ENCODE peak calls at places on chromosomes 13 and 19, in five cellular contexts. X is stimulated activated CD8-positive, alpha-beta memory T cell treated with anti-CD3 and anti-CD28 coated beads, Interleukin-15, amount 100 ng/mL, for 24 hours; N is cardiac fibroblast; L is HCEC 1CT; P is body of pancreas. U is an unnamed sample.

GRCh38 chr19:46225558-46226004 is 4.0 kb upstream of the IGFL1 start:
- DNase-seq in P (no peak), N (peak), L (no peak), X (no peak), U (no peak)

GRCh38 chr13:27621116-27621365 is 651 bp upstream of the POLR1D start:
- DNase-seq in L (peak), X (peak), N (no peak), P (no peak), U (no peak)

GRCh38 chr19:2081873-2082810 is 14.0 kb downstream of the MOB3A start:
- DNase-seq in X (no peak), P (no peak), N (no peak), L (no peak), U (no peak)

GRCh38 chr19:35995655-35995993 is 636 bp downstream of the SDHAF1 start:
- DNase-seq in X (no peak), N (peak), P (peak), L (peak), U (no peak)

GRCh38 chr13:41356788-41357187 is 45.7 kb downstream of the NAA16 start:
- DNase-seq in X (no peak), N (no peak), P (no peak), L (no peak), U (no peak)

GRCh38 chr13:102597029-102598015 is 536 bp downstream of the TPP2 start:
- DNase-seq in N (peak), X (no peak), L (peak), P (no peak), U (no peak)

GRCh38 chr13:56900549-56901279 is 240.0 kb upstream of the PRR20A start:
- DNase-seq in L (no peak), N (no peak), P (no peak), X (no peak), U (no peak)

GRCh38 chr19:53558404-53558803 is 20.5 kb downstream of the ZNF331 start:
- DNase-seq in N (no peak), L (no peak), X (no peak), P (no peak), U (no peak)

GRCh38 chr13:79385694-79386093 is 20.4 kb downstream of the RBM26 start:
- DNase-seq in N (no peak), L (peak), P (no peak), X (no peak), U (no peak)

GRCh38 chr13:40187324-40187795 is 479.1 kb downstream of the FOXO1 start:
- DNase-seq in P (no peak), N (no peak), L (no peak), X (no peak), U (no peak)

GRCh38 chr19:4233282-4233853 is 4.0 kb downstream of the EBI3 start:
- DNase-seq in N (peak), X (peak), P (peak), L (no peak), U (no peak)

GRCh38 chr13:37306778-37307544 is 201.5 kb upstream of the CSNK1A1L start:
- DNase-seq in N (peak), P (no peak), L (peak), X (no peak), U (no peak)

GRCh38 chr19:50314724-50315700 is 14.2 kb downstream of the KCNC3 start:
- DNase-seq in L (no peak), N (no peak), X (no peak), P (no peak), U (no peak)

GRCh38 chr13:113791226-113791625 is 32.2 kb downstream of the TMEM255B start:
- DNase-seq in L (no peak), P (no peak), X (no peak), N (no peak), U (no peak)

GRCh38 chr13:48539550-48539949 is 6.7 kb upstream of the RCBTB2 start:
- DNase-seq in L (no peak), N (peak), P (no peak), X (no peak), U (no peak)

GRCh38 chr13:75404721-75405120 is 77.2 kb downstream of the TBC1D4 start:
- DNase-seq in N (no peak), X (no peak), L (no peak), P (no peak), U (no peak)

GRCh38 chr19:33212773-33213172 is 12.9 kb downstream of the SLC7A10 start:
- DNase-seq in N (no peak), X (no peak), P (no peak), L (no peak), U (no peak)

GRCh38 chr19:46904114-46905060 is 43.6 kb downstream of the ARHGAP35 start:
- DNase-seq in X (no peak), L (no peak), N (peak), P (no peak), U (no peak)

GRCh38 chr19:4870025-4870700 is 2.7 kb upstream of the PLIN3 start:
- DNase-seq in P (peak), X (no peak), L (peak), N (peak), U (no peak)

GRCh38 chr13:85313761-85314503 is 485.3 kb downstream of the SLITRK6 start:
- DNase-seq in L (no peak), N (no peak), P (no peak), X (no peak), U (no peak)

GRCh38 chr19:45356760-45357444 is 13.5 kb downstream of the ERCC2 start:
- DNase-seq in P (no peak), N (no peak), X (no peak), L (no peak), U (no peak)

GRCh38 chr13:96034662-96035061 is 18.5 kb downstream of the UGGT2 start:
- DNase-seq in X (no peak), P (peak), L (no peak), N (no peak), U (no peak)

GRCh38 chr13:92573467-92574057 is 653.0 kb upstream of the GPC6 start:
- DNase-seq in L (peak), P (no peak), N (peak), X (no peak), U (no peak)

GRCh38 chr19:6276447-6276846 is 3.3 kb downstream of the MLLT1 start:
- DNase-seq in L (peak), X (no peak), N (peak), P (peak), U (no peak)

GRCh38 chr19:53158119-53158656 is 665 bp downstream of the ZNF347 start:
- DNase-seq in L (no peak), X (no peak), P (peak), N (peak), U (peak)

GRCh38 chr19:46372901-46373572 is 26.1 kb downstream of the PPP5C start:
- DNase-seq in X (no peak), P (peak), L (no peak), N (peak), U (no peak)

GRCh38 chr19:4338441-4339350 is at the start of gene STAP2:
- DNase-seq in P (peak), X (no peak), N (no peak), L (no peak), U (peak)

GRCh38 chr13:24747248-24748151 is 16.5 kb upstream of the RNF17 start:
- DNase-seq in X (no peak), L (no peak), P (no peak), N (peak), U (no peak)

GRCh38 chr13:101556676-101557121 is 104.2 kb downstream of the ITGBL1 start:
- DNase-seq in L (no peak), N (peak), P (no peak), X (no peak), U (no peak)

GRCh38 chr13:23870356-23871146 is 18.6 kb downstream of the MIPEP start:
- DNase-seq in X (no peak), P (no peak), N (no peak), L (no peak), U (no peak)